ENCODE peak calls at places on chromosomes 4 and X, in five cellular contexts. H is fibroblast of lung, F is K562, T is transverse colon, C is endodermal cell. D is an unnamed sample. For H3K36me3, the result is how much of the 10 kb centered on the place peaks cover.

GRCh38 chr4:18917689-18918088 is 896.1 kb upstream of the LCORL start:
- DNase-seq in H (peak), F (no peak), T (no peak), C (no peak), D (no peak)

GRCh38 chr4:26854701-26855100 is 5.9 kb upstream of the STIM2 start:
- DNase-seq in H (no peak), F (no peak), T (no peak), C (no peak), D (no peak)

GRCh38 chr4:145694929-145695328 is 15.0 kb downstream of the C4orf51 start:
- DNase-seq in H (peak), F (no peak), T (no peak), C (no peak), D (peak)

GRCh38 chrX:8815460-8816065 is 14.4 kb upstream of the FAM9A start:
- DNase-seq in H (peak), F (peak), T (no peak), C (peak), D (peak)

GRCh38 chrX:10932842-10933440 is 178.2 kb upstream of the HCCS start:
- DNase-seq in H (no peak), F (no peak), T (no peak), C (no peak), D (no peak)

GRCh38 chr4:56937262-56937661 is 29.6 kb downstream of the REST start:
- DNase-seq in H (peak), F (no peak), T (no peak), C (no peak), D (no peak)

GRCh38 chrX:72272868-72273267 is 4.2 kb downstream of the RPS4X start:
- DNase-seq in H (peak), F (no peak), T (no peak), C (no peak), D (no peak)

GRCh38 chr4:151801547-151802516 is 41.0 kb upstream of the GATB start:
- DNase-seq in H (peak), F (peak), T (peak), C (peak), D (peak)

GRCh38 chrX:15930585-15930984 is 76.0 kb upstream of the AP1S2 start:
- DNase-seq in H (peak), F (no peak), T (no peak), C (no peak), D (peak)
- TF ChIP-seq CTCF in H (peak), F (no peak), T (no peak), C (peak), D (peak)

GRCh38 chr4:156971168-156971601 is 414 bp downstream of the PDGFC start:
- DNase-seq in H (no peak), F (no peak), T (peak), C (peak), D (no peak)

GRCh38 chr4:156970501-156971167 is 965 bp downstream of the PDGFC start:
- DNase-seq in H (peak), F (no peak), T (peak), C (peak), D (peak)

GRCh38 chr4:156969136-156969535 is 2.5 kb downstream of the PDGFC start:
- DNase-seq in H (no peak), F (no peak), T (no peak), C (no peak), D (no peak)

GRCh38 chr4:156971623-156972369 is at the start of gene PDGFC:
- DNase-seq in H (peak), F (peak), T (peak), C (peak), D (peak)

GRCh38 chr4:156968479-156968984 is 3.1 kb downstream of the PDGFC start:
- DNase-seq in H (peak), F (peak), T (peak), C (peak), D (peak)
- H3K4me3 ChIP-seq in H (peak), F (no peak), T (peak), C (no peak), D (peak)

GRCh38 chr4:175986-176385 is 51.7 kb downstream of the ZNF718 start:
- DNase-seq in H (no peak), F (no peak), T (no peak), C (no peak), D (no peak)

GRCh38 chr4:173666-174314 is 49.5 kb downstream of the ZNF718 start:
- DNase-seq in H (no peak), F (no peak), T (no peak), C (no peak), D (no peak)

GRCh38 chr4:176995-177394 is 52.7 kb downstream of the ZNF718 start:
- DNase-seq in H (no peak), F (no peak), T (no peak), C (no peak), D (no peak)
- H3K36me3 ChIP-seq in H (under half), F (under half), T (under half), C (under half), D (under half)

DNA sequence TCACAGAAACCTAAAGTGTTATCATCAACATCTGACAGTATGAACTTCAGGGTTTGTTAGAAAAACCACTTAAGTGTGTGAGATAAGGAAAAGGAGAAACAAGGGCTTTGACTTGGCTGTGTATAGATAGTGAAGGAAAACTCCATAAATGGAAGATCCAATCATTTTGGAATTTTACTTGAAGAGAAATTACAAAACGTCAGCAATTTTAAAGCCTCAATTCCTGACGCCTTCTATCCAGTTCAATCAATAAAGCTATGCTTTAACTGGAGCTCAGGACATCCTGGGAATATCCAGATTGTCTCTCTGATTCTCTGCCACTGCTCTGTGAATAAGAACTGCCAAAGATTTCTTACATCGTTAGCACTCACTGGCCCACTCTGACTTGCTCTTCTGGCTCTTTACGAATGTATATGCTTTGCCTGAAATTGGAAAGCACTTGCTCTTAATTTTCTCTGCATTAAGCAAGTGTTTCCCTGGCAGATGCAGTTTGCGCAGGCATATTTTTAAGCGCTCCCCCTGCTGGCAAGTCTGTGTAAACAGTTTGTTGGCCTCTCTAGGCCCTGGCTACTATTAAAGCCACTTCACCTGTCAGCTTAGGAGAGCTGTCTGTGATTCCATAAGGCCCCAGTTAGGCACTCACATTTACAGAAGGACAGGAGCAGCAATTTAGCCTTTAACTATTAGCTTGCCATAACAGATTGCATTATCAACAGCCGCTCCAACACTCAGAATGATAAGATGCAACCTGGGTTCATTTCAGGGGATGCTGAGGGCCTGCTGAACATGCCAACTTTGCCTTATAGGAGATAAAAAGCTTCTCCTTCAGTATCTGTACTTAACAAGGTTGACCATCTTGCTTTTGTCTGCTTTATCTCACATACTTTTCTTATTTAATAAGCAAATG is 251.4 kb upstream of the DDX53 start:
- DNase-seq in H (peak), F (peak), T (peak), C (peak), D (peak)
- TF ChIP-seq CTCF in H (peak), F (peak), T (peak), C (peak), D (peak)

DNA sequence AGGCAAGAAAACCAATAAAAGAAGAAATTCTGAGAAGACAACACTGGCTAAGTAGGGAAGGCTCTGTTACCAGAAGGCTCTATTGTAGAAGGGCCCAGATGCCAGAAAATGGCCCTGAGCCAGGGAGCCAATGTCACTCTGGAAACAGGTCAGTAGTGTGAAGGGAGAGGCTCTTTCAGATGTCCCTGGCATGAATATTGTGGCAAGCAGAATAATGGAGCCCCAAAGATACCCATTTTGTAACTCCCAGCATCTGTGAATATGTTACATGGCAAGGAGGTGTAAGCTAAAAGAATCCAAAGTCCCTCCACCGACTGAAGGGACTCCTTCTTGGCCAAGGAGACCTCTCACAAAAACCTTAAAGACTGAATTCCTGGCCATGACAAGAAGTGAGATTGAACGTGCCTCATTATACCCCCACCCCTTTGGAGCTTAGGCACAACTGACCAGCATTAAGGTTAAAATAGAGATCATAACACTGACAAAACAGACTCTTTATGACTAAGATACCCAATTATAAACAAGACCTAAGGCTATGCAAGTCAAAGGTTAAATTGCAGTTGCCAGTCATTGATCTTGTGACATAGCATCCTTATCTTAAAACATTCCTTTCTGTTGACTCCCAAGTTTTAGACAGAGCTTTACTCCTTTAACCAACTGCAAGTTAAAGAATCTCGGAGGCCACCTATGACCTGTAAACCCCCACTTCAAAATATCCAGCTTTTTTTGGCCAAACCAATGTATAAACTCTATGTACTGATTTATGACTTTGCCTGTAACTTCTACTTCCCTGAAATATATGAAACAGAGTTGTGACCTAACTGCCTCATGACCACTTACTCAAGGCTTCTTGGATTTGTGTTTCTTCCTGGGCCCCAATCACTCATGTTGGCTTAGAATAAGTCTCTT is 42.2 kb upstream of the SMIM10 start:
- DNase-seq in H (peak), F (no peak), T (no peak), C (no peak), D (no peak)
- H3K4me3 ChIP-seq in H (no peak), F (no peak), T (no peak), C (no peak), D (no peak)

GRCh38 chr4:4306920-4307319 is 16.9 kb downstream of the ZBTB49 start:
- DNase-seq in H (no peak), F (no peak), T (no peak), C (peak), D (no peak)

GRCh38 chr4:4299006-4299405 is 9.0 kb downstream of the ZBTB49 start:
- DNase-seq in H (no peak), F (no peak), T (no peak), C (no peak), D (no peak)

GRCh38 chr4:4302001-4302400 is 11.9 kb downstream of the ZBTB49 start:
- DNase-seq in H (no peak), F (no peak), T (no peak), C (no peak), D (no peak)

GRCh38 chr4:4302416-4302815 is 12.4 kb downstream of the ZBTB49 start:
- DNase-seq in H (no peak), F (no peak), T (no peak), C (no peak), D (no peak)
- H3K36me3 ChIP-seq in H (under half), F (under half), T (under half), C (under half), D (under half)

GRCh38 chrX:34638116-34638515 is 19.0 kb downstream of the TMEM47 start:
- DNase-seq in H (peak), F (peak), T (no peak), C (no peak), D (peak)
- TF ChIP-seq CTCF in H (peak), F (no peak), T (peak), C (peak), D (peak)

GRCh38 chrX:104564335-104564734 is 1.7 kb upstream of the IL1RAPL2 start:
- DNase-seq in H (no peak), F (no peak), T (no peak), C (no peak), D (no peak)

GRCh38 chrX:104566921-104567501 is 1.0 kb downstream of the IL1RAPL2 start:
- DNase-seq in H (no peak), F (no peak), T (no peak), C (peak), D (no peak)

GRCh38 chrX:104567506-104567905 is 1.5 kb downstream of the IL1RAPL2 start:
- DNase-seq in H (no peak), F (no peak), T (no peak), C (no peak), D (no peak)

GRCh38 chrX:104565791-104566687 is at the start of gene IL1RAPL2:
- DNase-seq in H (peak), F (peak), T (peak), C (peak), D (peak)

GRCh38 chrX:104564921-104565703 is 887 bp upstream of the IL1RAPL2 start:
- DNase-seq in H (no peak), F (no peak), T (no peak), C (no peak), D (no peak)
- H3K4me3 ChIP-seq in H (no peak), F (no peak), T (no peak), C (no peak), D (no peak)

GRCh38 chrX:14915596-14915995 is 42.4 kb downstream of the MOSPD2 start:
- DNase-seq in H (no peak), F (no peak), T (no peak), C (no peak), D (no peak)

GRCh38 chrX:14916017-14916674 is 42.9 kb downstream of the MOSPD2 start:
- DNase-seq in H (peak), F (no peak), T (no peak), C (no peak), D (no peak)

GRCh38 chrX:14913241-14913640 is 40.0 kb downstream of the MOSPD2 start:
- DNase-seq in H (peak), F (no peak), T (no peak), C (no peak), D (no peak)
- H3K36me3 ChIP-seq in H (under half), F (under half), T (under half), C (under half), D (under half)

DNA sequence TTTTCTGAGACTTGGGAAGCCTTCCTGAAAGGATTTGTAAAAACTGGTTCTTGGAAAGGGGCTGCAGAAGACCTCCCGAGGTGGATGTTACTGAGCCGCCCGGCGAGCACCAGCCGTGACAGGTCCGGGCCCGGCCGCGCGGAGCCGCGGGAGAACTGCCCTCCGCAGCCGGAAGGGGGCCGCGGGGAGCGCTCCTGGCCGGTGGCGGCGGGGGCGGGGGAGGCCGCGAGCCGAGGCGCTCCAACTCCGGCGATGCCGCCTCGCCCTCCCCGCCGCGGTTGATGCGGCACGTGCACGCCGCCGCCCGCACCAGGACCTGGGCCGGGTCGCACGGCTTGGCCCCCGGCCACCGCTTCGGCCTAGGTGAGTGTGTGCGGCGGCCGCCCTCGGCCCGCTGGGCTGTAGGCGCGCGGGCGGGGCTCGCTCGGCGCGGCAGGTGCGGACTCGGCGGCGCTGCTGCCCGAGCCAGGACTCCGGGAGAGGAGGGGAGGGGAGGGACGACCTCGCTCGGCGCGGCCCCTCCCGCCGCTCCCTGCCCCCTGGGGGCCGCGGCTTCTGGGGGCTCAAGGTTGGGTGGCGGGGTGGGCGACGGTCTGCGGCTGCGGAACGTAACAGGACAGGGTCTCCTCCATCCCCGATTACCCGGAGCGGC is 1.7 kb downstream of the SPRY1 start:
- DNase-seq in H (peak), F (peak), T (peak), C (peak), D (peak)
- TF ChIP-seq CTCF in H (peak), F (peak), T (peak), C (peak), D (peak)

D was measured in A673.